ENCODE peak calls at places on chromosomes 4 and X, in four cellular contexts. One of them, this sample, is unnamed.

GRCh38 chrX:87583679-87584078 is 66.1 kb downstream of the KLHL4 start:
- DNase-seq in Caki2: no peak
- DNase-seq in pancreas: peak; percentile 31
- DNase-seq in NAMALWA: peak; percentile 15
- DNase-seq in this sample: no peak

GRCh38 chr4:101977096-101977495 is 186.6 kb downstream of the BANK1 start:
- DNase-seq in Caki2: peak; percentile 63
- DNase-seq in pancreas: no peak
- DNase-seq in NAMALWA: no peak
- DNase-seq in this sample: no peak

GRCh38 chr4:172648471-172648870 is 520.1 kb upstream of the GALNT7 start:
- DNase-seq in Caki2: no peak
- DNase-seq in pancreas: no peak
- DNase-seq in NAMALWA: no peak
- DNase-seq in this sample: no peak

GRCh38 chr4:180057891-180058643 is 2185.1 kb upstream of the TENM3 start:
- DNase-seq in Caki2: peak; percentile 31
- DNase-seq in pancreas: peak; percentile 18
- DNase-seq in NAMALWA: no peak
- DNase-seq in this sample: peak; percentile 2

GRCh38 chrX:153738056-153738605 is 13.5 kb downstream of the ABCD1 start:
- DNase-seq in Caki2: no peak
- DNase-seq in pancreas: no peak
- DNase-seq in NAMALWA: no peak
- DNase-seq in this sample: no peak

GRCh38 chrX:9390121-9390520 is 74.7 kb upstream of the TBL1X start:
- DNase-seq in Caki2: no peak
- DNase-seq in pancreas: no peak
- DNase-seq in NAMALWA: no peak
- DNase-seq in this sample: no peak

GRCh38 chr4:124427095-124427767 is 285.3 kb downstream of the ANKRD50 start:
- DNase-seq in Caki2: no peak
- DNase-seq in pancreas: no peak
- DNase-seq in NAMALWA: no peak
- DNase-seq in this sample: no peak

GRCh38 chr4:16169491-16169890 is 56.8 kb downstream of the TAPT1 start:
- DNase-seq in Caki2: no peak
- DNase-seq in pancreas: no peak
- DNase-seq in NAMALWA: no peak
- DNase-seq in this sample: no peak

GRCh38 chrX:1564750-1565683 is 26.4 kb upstream of the AKAP17A start:
- DNase-seq in Caki2: no peak
- DNase-seq in pancreas: no peak
- DNase-seq in NAMALWA: no peak
- DNase-seq in this sample: no peak

GRCh38 chr4:124431663-124432192 is 280.8 kb downstream of the ANKRD50 start:
- DNase-seq in Caki2: no peak
- DNase-seq in pancreas: no peak
- DNase-seq in NAMALWA: no peak
- DNase-seq in this sample: no peak